ENCODE peak calls at places on chromosomes 5 and 9, in nine cellular contexts. U is CD4-positive, alpha-beta memory T cell; L is naive thymus-derived CD4-positive, alpha-beta T cell; A is astrocyte; E is MM.1S; V is spleen; H is endodermal cell; D is left ventricle myocardium inferior; R is GM23248. W is an unnamed sample. For H3K36me3 and H3K4me1, the result is how much of the 10 kb centered on the place peaks cover.

GRCh38 chr9:32427111-32427873 is 42.8 kb downstream of the ACO1 start:
- DNase-seq in U (no peak), L (no peak), A (peak), E (no peak), V (no peak), H (no peak), D (no peak), R (peak), W (no peak)

GRCh38 chr9:107422189-107422802 is 67.3 kb downstream of the KLF4 start:
- DNase-seq in U (no peak), L (no peak), A (peak), E (peak), V (peak), H (peak), D (peak), R (peak), W (peak)

GRCh38 chr5:78162253-78162862 is 132.1 kb downstream of the AP3B1 start:
- DNase-seq in U (peak), L (no peak), A (peak), E (peak), V (no peak), H (no peak), D (no peak), R (peak), W (peak)

GRCh38 chr5:179060116-179061008 is at the start of gene ZNF354C:
- DNase-seq in U (peak), L (peak), A (peak), E (peak), V (peak), H (peak), D (peak), R (peak), W (no peak)

GRCh38 chr5:167899490-167899889 is 392.0 kb upstream of the WWC1 start:
- DNase-seq in U (no peak), L (no peak), A (peak), E (no peak), V (no peak), H (no peak), D (no peak), R (peak), W (no peak)

GRCh38 chr9:81776834-81777233 is 87.5 kb upstream of the TLE1 start:
- DNase-seq in U (no peak), L (no peak), A (no peak), E (no peak), V (no peak), H (no peak), D (no peak), R (no peak), W (no peak)

GRCh38 chr9:95504053-95504963 is 12.5 kb downstream of the PTCH1 start:
- DNase-seq in U (no peak), L (no peak), A (no peak), E (peak), V (no peak), H (peak), D (no peak), R (peak), W (peak)

GRCh38 chr5:57488308-57488955 is 5.8 kb upstream of the ACTBL2 start:
- DNase-seq in U (no peak), L (no peak), A (peak), E (no peak), V (no peak), H (no peak), D (no peak), R (peak), W (no peak)

GRCh38 chr5:88743231-88743879 is 139.6 kb downstream of the MEF2C start:
- DNase-seq in U (no peak), L (no peak), A (no peak), E (no peak), V (no peak), H (no peak), D (no peak), R (peak), W (no peak)

GRCh38 chr5:72066658-72067057 is 40.6 kb upstream of the MAP1B start:
- DNase-seq in U (no peak), L (no peak), A (peak), E (no peak), V (no peak), H (no peak), D (no peak), R (peak), W (no peak)

GRCh38 chr5:167861134-167861930 is 430.1 kb upstream of the WWC1 start:
- DNase-seq in U (no peak), L (no peak), A (no peak), E (peak), V (no peak), H (peak), D (no peak), R (peak), W (peak)

GRCh38 chr5:17411436-17411835 is 86.6 kb upstream of the TAF11L2 start:
- DNase-seq in U (no peak), L (no peak), A (peak), E (no peak), V (no peak), H (no peak), D (no peak), R (peak), W (no peak)

GRCh38 chr9:104682642-104683041 is 11.7 kb upstream of the OR13D1 start:
- DNase-seq in U (no peak), L (no peak), A (peak), E (peak), V (no peak), H (no peak), D (no peak), R (peak), W (peak)

GRCh38 chr5:57383093-57383861 is 99.3 kb downstream of the ACTBL2 start:
- DNase-seq in U (peak), L (peak), A (peak), E (no peak), V (no peak), H (peak), D (no peak), R (peak), W (peak)

GRCh38 chr5:178632305-178632704 is 5.5 kb upstream of the CLK4 start:
- DNase-seq in U (no peak), L (no peak), A (no peak), E (no peak), V (no peak), H (no peak), D (no peak), R (no peak), W (no peak)

GRCh38 chr5:142324871-142325676 is at the start of gene SPRY4:
- DNase-seq in U (peak), L (peak), A (peak), E (peak), V (peak), H (peak), D (peak), R (peak), W (peak)

GRCh38 chr9:109455861-109456260 is 42.2 kb downstream of the PTPN3 start:
- DNase-seq in U (no peak), L (no peak), A (no peak), E (no peak), V (no peak), H (peak), D (no peak), R (no peak), W (no peak)

GRCh38 chr9:69564557-69564956 is 107.6 kb downstream of the APBA1 start:
- DNase-seq in U (no peak), L (no peak), A (no peak), E (no peak), V (no peak), H (no peak), D (no peak), R (peak), W (no peak)

GRCh38 chr5:137778772-137779564 is 24.8 kb upstream of the HNRNPA0 start:
- DNase-seq in U (peak), L (no peak), A (peak), E (peak), V (no peak), H (no peak), D (no peak), R (peak), W (peak)

GRCh38 chr9:127380479-127380878 is 16.5 kb upstream of the SLC2A8 start:
- DNase-seq in U (no peak), L (no peak), A (no peak), E (no peak), V (no peak), H (no peak), D (no peak), R (no peak), W (peak)

GRCh38 chr9:123851851-123852250 is 78.1 kb downstream of the DENND1A start:
- DNase-seq in U (no peak), L (no peak), A (no peak), E (no peak), V (no peak), H (peak), D (no peak), R (no peak), W (no peak)

GRCh38 chr5:31232273-31232888 is 38.9 kb downstream of the CDH6 start:
- DNase-seq in U (no peak), L (no peak), A (peak), E (peak), V (no peak), H (peak), D (no peak), R (peak), W (peak)

GRCh38 chr5:154813736-154814135 is 36.7 kb downstream of the FAXDC2 start:
- DNase-seq in U (peak), L (no peak), A (no peak), E (no peak), V (peak), H (no peak), D (no peak), R (no peak), W (no peak)

GRCh38 chr9:106916491-106917235 is 53.7 kb downstream of the ZNF462 start:
- DNase-seq in U (no peak), L (no peak), A (peak), E (no peak), V (no peak), H (no peak), D (no peak), R (peak), W (no peak)

GRCh38 chr9:135077497-135078200 is 9.8 kb upstream of the OLFM1 start:
- DNase-seq in U (no peak), L (no peak), A (no peak), E (no peak), V (peak), H (peak), D (no peak), R (peak), W (no peak)

DNA sequence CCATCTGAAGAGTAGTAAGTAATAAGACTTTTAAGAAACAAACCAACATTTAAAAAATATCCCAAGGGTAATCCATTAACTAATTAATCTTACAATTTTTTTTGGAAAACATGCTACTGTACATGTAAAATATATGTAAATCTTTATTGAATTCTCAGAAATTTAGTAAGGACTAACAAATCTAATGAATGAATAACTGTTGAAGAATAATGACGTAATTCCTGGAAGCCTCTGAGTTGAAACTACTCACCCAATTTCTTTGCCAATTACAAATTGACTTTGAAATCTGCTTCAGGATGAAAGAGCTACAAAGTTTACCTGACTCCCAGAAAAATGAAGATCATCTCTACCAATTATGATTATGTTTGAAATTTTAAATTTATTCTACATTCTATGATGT is 21.1 kb downstream of the FBN2 start:
- DNase-seq in U (no peak), L (no peak), A (no peak), E (no peak), V (no peak), H (no peak), D (no peak), R (peak), W (no peak)
- H3K36me3 ChIP-seq in U (under half), L (under half), A (under half), E (under half), V (under half), H (under half), D (under half), R (under half), W (under half)

GRCh38 chr5:139472410-139473030 is 1.7 kb downstream of the SMIM33 start:
- DNase-seq in U (no peak), L (no peak), A (no peak), E (no peak), V (no peak), H (peak), D (no peak), R (no peak), W (no peak)
- H3K27ac ChIP-seq in U (peak), L (peak), A (no peak), E (no peak), V (peak), H (peak), D (peak), R (no peak), W (no peak)

DNA sequence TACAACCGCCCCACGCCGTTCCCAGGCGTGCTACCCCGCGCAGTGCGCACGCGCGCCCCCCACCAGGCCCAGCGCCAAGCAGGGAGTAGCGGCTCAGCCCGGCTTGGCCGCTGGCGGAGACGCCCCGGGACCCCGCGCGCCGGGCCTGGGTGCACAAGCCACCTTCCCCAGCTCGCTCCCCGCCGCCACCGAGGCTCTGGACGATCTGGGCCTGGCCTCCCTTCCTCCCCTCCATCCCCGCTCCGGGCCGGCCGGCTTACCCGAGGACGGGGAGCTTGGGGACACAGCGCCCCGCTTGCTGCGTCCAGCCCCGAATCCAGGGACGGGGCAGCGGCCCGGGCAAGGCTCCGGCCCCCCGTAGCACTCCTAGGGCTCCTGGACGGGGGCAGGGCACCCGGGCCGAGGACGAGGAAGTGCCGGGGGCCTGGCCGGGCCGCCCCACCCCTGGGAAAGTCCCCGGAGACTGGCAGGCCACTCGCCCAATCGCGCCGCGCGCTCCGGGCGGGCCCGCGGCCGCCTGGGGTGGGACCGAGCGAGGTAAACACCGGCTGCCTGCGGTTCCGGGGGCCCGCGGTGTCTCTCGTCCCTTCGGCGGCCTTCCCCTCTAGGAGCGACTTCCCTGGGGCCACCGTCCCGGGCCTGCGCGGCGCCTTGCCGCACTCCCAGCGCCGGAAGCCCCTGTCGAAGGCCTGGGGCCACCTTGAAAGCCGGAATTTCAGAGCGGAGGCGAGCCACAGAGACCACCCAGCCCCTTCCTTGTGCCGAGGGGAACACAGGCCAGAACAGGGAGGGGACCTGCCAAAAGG is at the start of gene TNIP1:
- DNase-seq in U (peak), L (peak), A (peak), E (peak), V (peak), H (peak), D (peak), R (peak), W (peak)
- H3K4me1 ChIP-seq in U (half or more), L (under half), A (under half), E (under half), V (half or more), H (under half), D (half or more), R (under half), W (half or more)

GRCh38 chr5:152932631-152933030 is 527.6 kb upstream of the NMUR2 start:
- DNase-seq in U (no peak), L (no peak), A (no peak), E (no peak), V (no peak), H (no peak), D (no peak), R (no peak), W (no peak)

GRCh38 chr5:152942633-152943336 is 537.7 kb upstream of the NMUR2 start:
- DNase-seq in U (no peak), L (no peak), A (no peak), E (no peak), V (no peak), H (no peak), D (no peak), R (no peak), W (no peak)

GRCh38 chr5:152938630-152939029 is 533.6 kb upstream of the NMUR2 start:
- DNase-seq in U (no peak), L (no peak), A (no peak), E (no peak), V (no peak), H (no peak), D (no peak), R (no peak), W (no peak)
- H3K36me3 ChIP-seq in U (under half), L (under half), A (under half), E (under half), V (under half), H (under half), D (under half), R (under half), W (under half)

DNA sequence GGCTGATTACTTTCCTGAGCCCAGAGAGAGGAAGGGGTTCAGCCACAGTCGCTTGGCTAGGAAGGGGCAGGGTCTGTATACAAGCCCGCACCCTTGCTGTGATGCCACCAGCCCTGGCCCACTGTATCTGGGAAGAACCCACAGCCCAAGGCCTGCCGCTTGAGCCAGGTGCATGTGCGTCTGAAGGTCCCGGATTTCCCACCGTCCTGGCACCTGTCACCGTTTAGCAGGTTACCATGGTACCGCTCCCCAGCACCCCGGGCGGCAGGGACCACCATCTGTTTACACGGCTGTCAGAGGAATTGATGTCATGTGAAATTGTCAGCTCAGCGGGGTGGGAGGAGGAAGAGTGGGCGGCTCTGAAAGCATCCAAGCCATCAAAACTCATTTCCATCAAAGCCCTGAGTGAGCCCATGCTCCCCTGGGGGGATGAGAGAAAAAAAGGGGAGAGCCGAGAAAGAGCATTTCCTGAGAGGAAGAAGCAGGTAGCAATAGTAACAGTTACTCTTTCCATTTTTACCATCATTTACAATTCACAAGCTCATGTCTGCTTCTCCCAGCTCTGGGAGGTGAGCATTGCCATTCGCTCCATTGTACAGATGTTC is 92.7 kb downstream of the HRH2 start:
- DNase-seq in U (no peak), L (no peak), A (no peak), E (no peak), V (no peak), H (no peak), D (no peak), R (no peak), W (no peak)
- H3K27ac ChIP-seq in U (no peak), L (no peak), A (no peak), E (no peak), V (no peak), H (no peak), D (no peak), R (no peak), W (no peak)

DNA sequence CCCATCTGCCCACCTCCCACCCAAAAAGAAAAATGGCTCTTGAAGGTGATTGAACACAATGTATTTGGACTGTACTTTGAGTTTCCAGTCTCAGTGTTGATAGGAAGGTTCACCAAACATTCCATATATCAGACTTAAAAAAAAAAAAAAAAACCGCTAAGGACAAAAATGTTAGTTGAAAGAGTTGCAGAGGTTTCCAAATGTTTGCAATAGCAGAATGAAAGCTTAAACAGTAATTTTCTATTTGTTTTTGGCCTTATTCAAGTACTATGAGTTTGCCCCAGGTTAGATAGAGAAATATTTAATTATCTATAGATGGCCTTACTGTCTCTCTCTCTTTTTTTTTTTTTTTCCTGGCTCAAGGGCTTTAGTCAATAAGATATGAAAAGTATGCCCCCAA is 6.1 kb downstream of the LRRTM2 start:
- DNase-seq in U (no peak), L (no peak), A (no peak), E (no peak), V (no peak), H (no peak), D (no peak), R (no peak), W (no peak)
- H3K4me1 ChIP-seq in U (under half), L (under half), A (under half), E (under half), V (under half), H (under half), D (half or more), R (under half), W (under half)

GRCh38 chr9:93536874-93537273 is 39.5 kb upstream of the PHF2 start:
- DNase-seq in U (no peak), L (no peak), A (no peak), E (no peak), V (no peak), H (no peak), D (no peak), R (no peak), W (no peak)

GRCh38 chr9:93543117-93543516 is 33.3 kb upstream of the PHF2 start:
- DNase-seq in U (no peak), L (no peak), A (no peak), E (no peak), V (no peak), H (no peak), D (no peak), R (no peak), W (no peak)

GRCh38 chr9:93540305-93540704 is 36.1 kb upstream of the PHF2 start:
- DNase-seq in U (no peak), L (no peak), A (no peak), E (no peak), V (no peak), H (no peak), D (no peak), R (no peak), W (no peak)

GRCh38 chr9:93541005-93541404 is 35.4 kb upstream of the PHF2 start:
- DNase-seq in U (no peak), L (no peak), A (no peak), E (no peak), V (no peak), H (no peak), D (no peak), R (no peak), W (no peak)

GRCh38 chr9:93541581-93542349 is 34.6 kb upstream of the PHF2 start:
- DNase-seq in U (no peak), L (no peak), A (no peak), E (no peak), V (no peak), H (no peak), D (no peak), R (no peak), W (no peak)
- H3K36me3 ChIP-seq in U (under half), L (under half), A (under half), E (under half), V (under half), H (half or more), D (under half), R (under half), W (half or more)

DNA sequence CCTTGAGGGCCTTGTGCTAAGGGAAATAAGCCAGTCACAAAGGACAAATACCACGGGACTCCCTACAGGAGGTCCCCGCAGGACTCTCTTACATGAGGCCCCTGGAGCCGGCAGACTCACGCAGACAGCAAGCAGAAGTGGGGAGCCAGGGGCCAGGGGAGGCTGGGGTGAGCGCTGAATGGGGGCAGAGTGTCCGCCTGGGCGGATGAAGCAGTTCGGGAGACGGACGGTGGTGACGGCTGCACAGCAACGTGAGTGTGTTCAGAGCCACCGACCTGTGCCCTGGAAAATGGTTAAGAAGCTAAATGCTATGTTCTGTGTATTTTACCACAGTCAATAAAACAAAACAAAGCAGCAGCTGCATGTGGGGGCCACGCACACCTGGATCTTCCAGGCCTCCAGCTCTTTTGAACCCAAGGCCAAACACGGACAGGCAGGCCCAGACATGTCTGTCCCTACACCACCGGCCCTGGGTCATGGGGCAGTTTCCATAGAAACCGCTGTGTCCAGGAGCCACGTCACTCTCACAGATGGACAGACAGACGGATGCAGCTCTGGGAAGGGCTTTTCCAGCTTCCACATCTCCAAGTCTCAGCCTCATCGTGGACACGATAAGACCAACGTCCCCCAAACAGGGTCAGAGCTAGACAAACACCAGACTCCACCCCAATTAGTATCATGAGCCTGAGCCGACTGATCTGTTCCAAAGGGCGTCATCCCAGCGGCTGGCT is 103.9 kb downstream of the VAV2 start:
- DNase-seq in U (no peak), L (no peak), A (no peak), E (no peak), V (no peak), H (no peak), D (no peak), R (no peak), W (no peak)
- H3K27ac ChIP-seq in U (no peak), L (no peak), A (peak), E (no peak), V (no peak), H (peak), D (no peak), R (no peak), W (no peak)